ENCODE peak calls at places on chromosomes 2 and 18, in nine cellular contexts. F is stimulated activated CD8-positive, alpha-beta memory T cell treated with anti-CD3 and anti-CD28 coated beads, Interleukin-12 subunit alpha, Interleukin-12 subunit beta, amount 100 ng/mL, for 4 hours; J is iPS-NIHi11; D is BE2C; E is tibial artery; L is GM03348; Y is caudate nucleus; I is left colon; Z is activated naive CD4-positive, alpha-beta T cell treated with Interleukin-2 at 50 U/mL for 16 hours. B is an unnamed sample.

GRCh38 chr2:55712477-55713060 is 18.9 kb upstream of the PNPT1 start:
- DNase-seq in E (no peak), Y (no peak), L (no peak), J (peak), F (no peak), Z (no peak), I (no peak), D (no peak), B (no peak)

GRCh38 chr2:28818053-28818452 is 7.4 kb downstream of the SPDYA start:
- DNase-seq in L (no peak), Z (no peak), Y (no peak), J (no peak), F (no peak), E (no peak), I (no peak), D (no peak), B (no peak)

GRCh38 chr2:241977557-241978300 is 108.2 kb downstream of the RTP5 start:
- DNase-seq in E (no peak), Y (no peak), J (no peak), F (no peak), L (no peak), I (no peak), Z (no peak), D (no peak), B (peak)

GRCh38 chr2:239802101-239802649 is 223.0 kb downstream of the NDUFA10 start:
- DNase-seq in E (peak), Y (no peak), Z (no peak), D (no peak), F (no peak), J (no peak), I (no peak), L (no peak), B (no peak)

GRCh38 chr2:172540421-172540820 is 15.5 kb upstream of the PDK1 start:
- DNase-seq in Z (no peak), D (no peak), F (no peak), Y (no peak), L (no peak), E (no peak), J (no peak), I (no peak), B (no peak)

GRCh38 chr18:68147728-68148127 is 567.2 kb downstream of the TMX3 start:
- DNase-seq in I (no peak), F (no peak), Y (no peak), L (no peak), J (no peak), Z (no peak), D (no peak), E (no peak), B (no peak)

GRCh38 chr2:172000696-172001361 is 1.1 kb downstream of the METAP1D start:
- DNase-seq in I (no peak), E (no peak), F (no peak), J (no peak), D (no peak), L (no peak), Y (no peak), Z (no peak), B (no peak)

GRCh38 chr2:159202568-159203071 is 83.9 kb downstream of the WDSUB1 start:
- DNase-seq in F (no peak), L (peak), I (peak), Z (no peak), E (peak), J (no peak), Y (peak), D (no peak), B (no peak)

GRCh38 chr18:74402806-74403433 is 54.2 kb downstream of the DIPK1C start:
- DNase-seq in L (no peak), J (no peak), Y (no peak), E (no peak), F (no peak), D (peak), Z (no peak), I (no peak), B (no peak)

GRCh38 chr18:25351773-25352628 is at the start of gene ZNF521:
- DNase-seq in Z (peak), I (peak), J (peak), Y (peak), E (peak), L (peak), D (peak), F (peak), B (peak)

GRCh38 chr2:37414470-37414949 is 70.1 kb downstream of the QPCT start:
- DNase-seq in D (no peak), Y (no peak), I (no peak), F (no peak), J (peak), L (peak), Z (no peak), E (no peak), B (peak)